ENCODE peak calls at places on chromosome 5, in nine cellular contexts. C is lung microvascular endothelial cell; G is HepG2; B is endodermal cell; J is G401; F is stimulated activated CD4-positive, alpha-beta T cell treated with anti-CD3 and anti-CD28 coated beads, Interleukin-1b, Interleukin-23, amount 100 ng/mL, for 4 hours; K is LHCN-M2; I is glomerular endothelial cell; T is HuH-7. D is an unnamed sample.

GRCh38 chr5:127136908-127137307 is 63.6 kb upstream of the C5orf63 start:
- DNase-seq in B (no peak), C (no peak), I (no peak), F (no peak), J (no peak), G (no peak), K (no peak), T (no peak), D (no peak)

GRCh38 chr5:43711496-43711895 is 108.5 kb downstream of the NNT start:
- DNase-seq in F (no peak), C (peak), G (peak), T (no peak), B (no peak), J (no peak), I (no peak), K (peak), D (no peak)

GRCh38 chr5:130109152-130109551 is 204.9 kb downstream of the CHSY3 start:
- DNase-seq in K (peak), J (no peak), C (peak), I (peak), T (peak), B (no peak), F (no peak), G (peak), D (no peak)

GRCh38 chr5:159899067-159900049 is 16.9 kb upstream of the ADRA1B start:
- DNase-seq in C (no peak), I (no peak), J (no peak), F (no peak), B (no peak), K (peak), G (no peak), T (no peak), D (no peak)

GRCh38 chr5:1465117-1465516 is 19.9 kb upstream of the SLC6A3 start:
- DNase-seq in T (no peak), J (no peak), C (no peak), G (no peak), K (no peak), F (no peak), I (no peak), B (peak), D (no peak)

GRCh38 chr5:10538103-10538788 is 25.6 kb upstream of the ANKRD33B start:
- DNase-seq in G (no peak), I (no peak), J (peak), C (no peak), B (no peak), T (no peak), F (no peak), K (no peak), D (no peak)

GRCh38 chr5:142024771-142025304 is 12.0 kb upstream of the GNPDA1 start:
- DNase-seq in F (peak), G (peak), I (no peak), J (peak), C (peak), K (peak), B (peak), T (peak), D (peak)

GRCh38 chr5:50727149-50727496 is 60.7 kb downstream of the PARP8 start:
- DNase-seq in T (no peak), I (no peak), J (no peak), G (no peak), B (no peak), C (no peak), K (peak), F (no peak), D (no peak)

GRCh38 chr5:15023846-15024245 is 152.3 kb upstream of the ANKH start:
- DNase-seq in J (no peak), I (no peak), B (no peak), G (no peak), K (no peak), C (no peak), F (no peak), T (no peak), D (no peak)

D was measured in activated CD4-positive, alpha-beta T cell treated with anti-CD3 and anti-CD28 coated beads, Interleukin-2, amount 50 U/mL, for 24 hours.